ENCODE peak calls at places on chromosomes 11 and 22, in four cellular contexts. F, K, N and E are unnamed samples.
A peak's percentile ranks its signal among the peaks of the same experiment; 100 is the strongest.

GRCh38 chr11:92136792-92137191 is 87.8 kb upstream of the FAT3 start:
- DNase-seq in N (no peak), K (peak; percentile 48), F (no peak), E (no peak)

GRCh38 chr11:60251485-60252207 is 8.7 kb upstream of the MS4A4E start:
- DNase-seq in K (peak; percentile 16), N (peak; percentile 35), F (peak; percentile 23), E (no peak)

GRCh38 chr11:83456075-83456474 is 169.9 kb upstream of the CCDC90B start:
- DNase-seq in N (no peak), F (no peak), K (no peak), E (no peak)

GRCh38 chr11:75733346-75734107 is 15.9 kb downstream of the MOGAT2 start:
- DNase-seq in N (no peak), F (no peak), K (no peak), E (no peak)

GRCh38 chr11:29449280-29450074 is 567.4 kb downstream of the KCNA4 start:
- DNase-seq in K (no peak), F (no peak), N (no peak), E (no peak)

GRCh38 chr11:18739684-18740083 is 13.7 kb upstream of the IGSF22 start:
- DNase-seq in F (no peak), K (no peak), N (peak; percentile 49), E (no peak)

GRCh38 chr11:12657981-12658380 is 16.2 kb upstream of the TEAD1 start:
- DNase-seq in K (no peak), F (no peak), N (no peak), E (no peak)

GRCh38 chr11:3824714-3825472 is 15.9 kb downstream of the RHOG start:
- DNase-seq in K (peak; percentile 80), F (peak; percentile 69), N (peak; percentile 90), E (no peak)

GRCh38 chr22:39208013-39208680 is 36.6 kb downstream of the PDGFB start:
- DNase-seq in N (peak; percentile 7), K (no peak), F (no peak), E (no peak)

GRCh38 chr11:67400251-67400941 is 1.3 kb downstream of the PPP1CA start:
- DNase-seq in K (no peak), N (no peak), F (no peak), E (no peak)

GRCh38 chr22:38924197-38924952 is 33.0 kb upstream of the APOBEC3A start:
- DNase-seq in F (peak; percentile 97), K (peak; percentile 75), N (no peak), E (peak; percentile 90)

DNA sequence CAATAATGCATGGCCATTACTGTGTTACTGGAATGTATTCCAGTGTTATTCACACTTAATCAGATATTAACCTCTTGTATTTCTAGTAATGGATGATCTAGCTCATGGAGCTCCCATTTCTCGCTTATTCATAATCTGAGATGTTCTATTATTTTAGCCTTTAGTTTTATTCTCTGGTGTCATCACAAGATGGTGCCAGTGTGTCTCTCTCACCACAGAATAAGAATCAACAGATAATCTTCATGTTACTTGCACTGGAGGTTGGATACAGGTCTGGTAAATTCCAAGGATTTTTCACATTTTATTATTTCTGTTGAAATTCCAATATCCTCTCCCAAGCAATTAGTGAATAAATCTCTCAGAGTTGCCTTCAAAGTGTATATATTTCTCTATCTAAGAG is 74.6 kb downstream of the CASP12 start:
- DNase-seq in K (no peak), N (no peak), F (no peak), E (no peak)
- TF ChIP-seq MAFK in K (no peak), N (no peak), F (no peak), E (no peak)

DNA sequence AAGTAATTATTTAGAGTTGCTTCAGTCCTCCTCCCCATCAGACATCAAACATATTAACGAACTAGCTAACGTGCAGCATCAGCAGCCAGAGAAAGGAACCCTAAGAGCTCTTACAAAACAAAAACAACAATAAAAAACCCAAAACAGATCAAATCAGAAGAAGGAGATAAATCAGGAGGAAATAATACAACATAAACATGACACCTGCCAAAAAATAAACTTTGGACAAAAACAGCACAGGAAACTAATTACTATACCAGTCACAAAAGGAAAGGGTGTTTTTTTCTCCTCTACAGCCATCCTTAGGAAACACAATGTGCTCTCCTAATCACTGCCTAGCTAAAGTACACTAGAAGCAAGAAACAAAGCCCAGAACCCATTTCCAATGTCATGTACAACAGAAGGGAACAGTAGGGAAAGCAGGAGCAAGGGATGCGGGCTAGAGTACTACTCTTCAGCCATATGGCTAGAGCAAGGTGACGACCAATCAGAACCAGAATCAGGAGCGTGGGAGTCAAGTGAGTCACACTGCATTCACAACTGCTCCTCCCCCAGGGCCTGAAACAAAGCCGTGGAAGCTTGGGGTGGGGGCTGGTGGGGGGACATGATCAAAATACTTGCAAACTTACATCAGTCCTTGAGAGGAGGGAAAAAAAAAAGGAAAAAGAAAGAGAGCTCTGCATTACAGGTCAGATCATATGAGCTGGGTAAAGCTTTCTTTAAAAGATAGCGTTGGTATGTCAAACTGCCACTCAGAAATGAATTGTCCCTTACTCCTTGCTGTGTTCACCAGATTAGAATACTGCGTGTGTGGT is 60.4 kb downstream of the LARGE2 start:
- DNase-seq in F (no peak), K (peak; percentile 11), N (peak; percentile 79), E (peak; percentile 88)
- TF ChIP-seq BHLHE40 in F (no peak), K (no peak), N (no peak), E (no peak)

DNA sequence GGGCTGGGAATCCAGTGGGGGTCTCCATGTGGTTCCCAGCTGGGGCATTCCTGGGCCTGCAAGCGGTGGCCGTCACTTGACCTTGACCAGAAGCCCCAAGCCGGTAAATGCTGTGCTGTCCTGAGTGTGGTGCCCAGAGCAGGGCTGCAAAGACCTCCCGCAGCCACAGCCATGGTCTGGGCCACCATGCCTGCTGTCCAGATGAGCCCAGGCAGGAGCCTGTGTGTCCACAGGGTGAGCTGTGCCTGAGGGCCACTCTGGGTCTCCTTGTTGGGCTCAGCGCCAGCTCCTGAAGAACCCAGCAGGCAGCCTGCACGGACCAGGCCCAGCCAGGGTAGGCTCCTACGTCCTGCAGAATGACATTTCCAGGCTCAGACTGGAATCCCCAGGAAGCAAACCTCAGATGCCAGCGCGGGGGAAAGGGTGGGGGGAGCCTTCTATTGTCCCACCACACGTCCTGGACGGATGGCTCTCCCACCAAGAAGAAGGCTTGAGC is 117.3 kb downstream of the KCNQ1OT1 start:
- DNase-seq in K (no peak), F (no peak), N (no peak), E (no peak)
- TF ChIP-seq MAFK in K (no peak), F (no peak), N (no peak), E (no peak)

DNA sequence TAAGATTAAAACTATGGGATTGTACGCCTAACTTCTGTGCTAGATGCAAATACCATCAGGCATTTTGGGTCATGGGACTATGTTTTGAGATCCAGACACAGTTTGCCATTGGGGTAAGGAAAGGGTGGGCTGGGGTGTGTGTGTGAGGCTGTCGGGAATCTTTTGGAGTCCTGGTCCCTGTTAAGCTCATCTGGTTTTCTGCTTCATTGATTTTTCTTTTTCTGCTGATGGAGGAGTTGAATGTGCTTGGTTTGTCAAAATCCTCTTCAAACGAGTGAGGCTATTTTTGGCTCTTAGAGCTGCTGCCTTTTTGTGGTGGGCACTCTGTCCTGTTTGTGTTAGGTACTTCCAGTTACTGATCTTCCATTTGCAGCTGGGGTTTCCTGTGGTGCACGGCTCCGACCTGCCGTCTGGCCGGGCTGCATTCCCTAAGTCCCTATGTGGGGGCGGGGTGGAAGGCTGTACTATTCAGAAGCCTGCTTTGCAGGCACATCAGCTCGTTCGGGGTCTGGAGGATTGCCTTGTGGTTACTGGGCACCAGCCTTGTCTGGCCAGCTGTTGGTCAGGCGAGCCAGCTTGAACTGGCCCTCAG is 2.9 kb downstream of the BCR start:
- DNase-seq in N (peak; percentile 59), K (no peak), F (peak; percentile 47), E (peak; percentile 66)
- TF ChIP-seq BHLHE40 in N (no peak), K (no peak), F (no peak), E (no peak)

DNA sequence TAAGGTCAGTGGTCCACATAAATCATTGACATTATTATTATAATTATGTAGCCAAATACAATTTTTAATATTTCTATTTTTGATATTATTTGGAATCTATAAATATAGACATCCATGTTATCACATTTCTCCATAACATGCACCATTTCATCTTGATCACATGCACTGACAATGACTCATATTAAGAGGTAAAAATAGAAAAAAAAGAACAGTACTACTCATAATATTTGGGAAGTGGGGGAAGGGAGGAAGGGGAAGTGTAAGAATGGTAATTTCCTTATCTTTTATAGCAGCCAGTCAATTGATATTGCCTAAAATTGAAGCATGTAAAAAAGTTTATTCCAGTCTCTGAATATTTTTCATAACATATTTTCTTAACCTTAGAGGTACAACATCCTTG is 72.3 kb downstream of the ADM start:
- DNase-seq in F (no peak), K (no peak), N (no peak), E (no peak)
- TF ChIP-seq MAFK in F (no peak), K (no peak), N (no peak), E (no peak)